ENCODE peak calls at places on chromosome 1, in eight cellular contexts. One of them, this sample, is unnamed.
A peak's percentile ranks its signal among the peaks of the same experiment; 100 is the strongest.

GRCh38 chr1:248688527-248689298 is 13.9 kb downstream of the OR14I1 start:
- DNase-seq in endothelial cell of umbilical vein: no peak
- DNase-seq in ovary: no peak
- DNase-seq in vagina: no peak
- DNase-seq in GM12891: no peak
- DNase-seq in gastrocnemius medialis: no peak
- DNase-seq in uterus: no peak
- DNase-seq in transverse colon: no peak
- DNase-seq in this sample: no peak

GRCh38 chr1:41935226-41935625 is 16.5 kb upstream of the HIVEP3 start:
- DNase-seq in transverse colon: no peak
- DNase-seq in endothelial cell of umbilical vein: peak; percentile 9
- DNase-seq in vagina: no peak
- DNase-seq in GM12891: no peak
- DNase-seq in ovary: no peak
- DNase-seq in uterus: no peak
- DNase-seq in gastrocnemius medialis: no peak
- DNase-seq in this sample: no peak

GRCh38 chr1:43835141-43836021 is 98.2 kb upstream of the ARTN start:
- DNase-seq in GM12891: no peak
- DNase-seq in vagina: no peak
- DNase-seq in uterus: peak; percentile 39
- DNase-seq in transverse colon: no peak
- DNase-seq in endothelial cell of umbilical vein: peak; percentile 10
- DNase-seq in gastrocnemius medialis: no peak
- DNase-seq in ovary: no peak
- DNase-seq in this sample: peak; percentile 47

GRCh38 chr1:150999051-150999674 is 7.5 kb downstream of the MINDY1 start:
- DNase-seq in transverse colon: no peak
- DNase-seq in gastrocnemius medialis: no peak
- DNase-seq in ovary: no peak
- DNase-seq in uterus: no peak
- DNase-seq in GM12891: no peak
- DNase-seq in vagina: no peak
- DNase-seq in endothelial cell of umbilical vein: peak; percentile 46
- DNase-seq in this sample: no peak

GRCh38 chr1:89454845-89455521 is 69.6 kb upstream of the LRRC8B start:
- DNase-seq in gastrocnemius medialis: no peak
- DNase-seq in transverse colon: peak; percentile 33
- DNase-seq in ovary: peak; percentile 38
- DNase-seq in endothelial cell of umbilical vein: peak; percentile 58
- DNase-seq in GM12891: no peak
- DNase-seq in uterus: peak; percentile 19
- DNase-seq in vagina: no peak
- DNase-seq in this sample: no peak

GRCh38 chr1:178953034-178953433 is 72.7 kb upstream of the FAM20B start:
- DNase-seq in endothelial cell of umbilical vein: no peak
- DNase-seq in transverse colon: no peak
- DNase-seq in uterus: peak; percentile 73
- DNase-seq in vagina: no peak
- DNase-seq in GM12891: no peak
- DNase-seq in ovary: peak; percentile 71
- DNase-seq in gastrocnemius medialis: peak; percentile 57
- DNase-seq in this sample: no peak

GRCh38 chr1:224681816-224682215 is 65.7 kb downstream of the CNIH3 start:
- DNase-seq in uterus: no peak
- DNase-seq in gastrocnemius medialis: no peak
- DNase-seq in endothelial cell of umbilical vein: no peak
- DNase-seq in vagina: no peak
- DNase-seq in GM12891: no peak
- DNase-seq in transverse colon: no peak
- DNase-seq in ovary: no peak
- DNase-seq in this sample: no peak

GRCh38 chr1:209758360-209758759 is 2.5 kb downstream of the TRAF3IP3 start:
- DNase-seq in GM12891: no peak
- DNase-seq in ovary: no peak
- DNase-seq in vagina: no peak
- DNase-seq in uterus: no peak
- DNase-seq in gastrocnemius medialis: no peak
- DNase-seq in endothelial cell of umbilical vein: no peak
- DNase-seq in transverse colon: no peak
- DNase-seq in this sample: no peak

GRCh38 chr1:243246916-243247315 is 8.2 kb downstream of the CEP170 start:
- DNase-seq in vagina: no peak
- DNase-seq in uterus: no peak
- DNase-seq in endothelial cell of umbilical vein: peak; percentile 58
- DNase-seq in transverse colon: no peak
- DNase-seq in gastrocnemius medialis: no peak
- DNase-seq in GM12891: no peak
- DNase-seq in ovary: no peak
- DNase-seq in this sample: no peak

GRCh38 chr1:65255088-65256050 is 54.0 kb upstream of the DNAJC6 start:
- DNase-seq in uterus: no peak
- DNase-seq in endothelial cell of umbilical vein: peak; percentile 50
- DNase-seq in vagina: no peak
- DNase-seq in GM12891: no peak
- DNase-seq in gastrocnemius medialis: no peak
- DNase-seq in ovary: peak; percentile 27
- DNase-seq in transverse colon: no peak
- DNase-seq in this sample: no peak

GRCh38 chr1:192927496-192927895 is 118.7 kb downstream of the RGS2 start:
- DNase-seq in GM12891: no peak
- DNase-seq in ovary: no peak
- DNase-seq in vagina: no peak
- DNase-seq in uterus: no peak
- DNase-seq in gastrocnemius medialis: no peak
- DNase-seq in endothelial cell of umbilical vein: no peak
- DNase-seq in transverse colon: no peak
- DNase-seq in this sample: no peak

GRCh38 chr1:167683226-167683625 is 38.6 kb upstream of the MPZL1 start:
- DNase-seq in vagina: no peak
- DNase-seq in ovary: no peak
- DNase-seq in endothelial cell of umbilical vein: no peak
- DNase-seq in GM12891: no peak
- DNase-seq in transverse colon: no peak
- DNase-seq in gastrocnemius medialis: no peak
- DNase-seq in uterus: no peak
- DNase-seq in this sample: no peak

GRCh38 chr1:199404976-199405375 is 622.5 kb upstream of the NR5A2 start:
- DNase-seq in endothelial cell of umbilical vein: no peak
- DNase-seq in vagina: no peak
- DNase-seq in ovary: no peak
- DNase-seq in uterus: no peak
- DNase-seq in gastrocnemius medialis: no peak
- DNase-seq in GM12891: no peak
- DNase-seq in transverse colon: no peak
- DNase-seq in this sample: no peak

GRCh38 chr1:1400576-1401456 is 1.7 kb upstream of the CCNL2 start:
- DNase-seq in gastrocnemius medialis: no peak
- DNase-seq in endothelial cell of umbilical vein: no peak
- DNase-seq in GM12891: no peak
- DNase-seq in transverse colon: no peak
- DNase-seq in uterus: no peak
- DNase-seq in ovary: no peak
- DNase-seq in vagina: no peak
- DNase-seq in this sample: no peak

GRCh38 chr1:1399870-1400575 is 888 bp upstream of the CCNL2 start:
- DNase-seq in vagina: no peak
- DNase-seq in transverse colon: no peak
- DNase-seq in GM12891: no peak
- DNase-seq in uterus: no peak
- DNase-seq in ovary: no peak
- DNase-seq in endothelial cell of umbilical vein: no peak
- DNase-seq in gastrocnemius medialis: no peak
- DNase-seq in this sample: no peak

GRCh38 chr1:1402081-1402900 is 3.2 kb upstream of the CCNL2 start:
- DNase-seq in gastrocnemius medialis: no peak
- DNase-seq in endothelial cell of umbilical vein: peak; percentile 62
- DNase-seq in transverse colon: peak; percentile 36
- DNase-seq in uterus: no peak
- DNase-seq in ovary: no peak
- DNase-seq in vagina: no peak
- DNase-seq in GM12891: no peak
- DNase-seq in this sample: no peak

GRCh38 chr1:1403543-1404112 is 3.5 kb downstream of the MRPL20 start:
- DNase-seq in gastrocnemius medialis: no peak
- DNase-seq in transverse colon: no peak
- DNase-seq in vagina: no peak
- DNase-seq in ovary: no peak
- DNase-seq in GM12891: no peak
- DNase-seq in endothelial cell of umbilical vein: no peak
- DNase-seq in uterus: no peak
- DNase-seq in this sample: no peak

GRCh38 chr1:1401457-1402010 is 2.4 kb upstream of the CCNL2 start:
- DNase-seq in uterus: no peak
- DNase-seq in endothelial cell of umbilical vein: no peak
- DNase-seq in GM12891: no peak
- DNase-seq in gastrocnemius medialis: no peak
- DNase-seq in vagina: no peak
- DNase-seq in ovary: no peak
- DNase-seq in transverse colon: no peak
- DNase-seq in this sample: no peak
- TF ChIP-seq POLR2A in uterus: no peak
- TF ChIP-seq POLR2A in endothelial cell of umbilical vein: no peak
- TF ChIP-seq POLR2A in GM12891: peak; percentile 41
- TF ChIP-seq POLR2A in gastrocnemius medialis: no peak
- TF ChIP-seq POLR2A in vagina: no peak
- TF ChIP-seq POLR2A in ovary: no peak
- TF ChIP-seq POLR2A in transverse colon: no peak
- TF ChIP-seq POLR2A in this sample: no peak

GRCh38 chr1:215290018-215290417 is 207.5 kb downstream of the KCNK2 start:
- DNase-seq in ovary: no peak
- DNase-seq in GM12891: no peak
- DNase-seq in endothelial cell of umbilical vein: no peak
- DNase-seq in transverse colon: no peak
- DNase-seq in vagina: no peak
- DNase-seq in uterus: no peak
- DNase-seq in gastrocnemius medialis: no peak
- DNase-seq in this sample: no peak
- TF ChIP-seq POLR2A in ovary: no peak
- TF ChIP-seq POLR2A in GM12891: no peak
- TF ChIP-seq POLR2A in endothelial cell of umbilical vein: no peak
- TF ChIP-seq POLR2A in transverse colon: no peak
- TF ChIP-seq POLR2A in vagina: no peak
- TF ChIP-seq POLR2A in uterus: no peak
- TF ChIP-seq POLR2A in gastrocnemius medialis: no peak
- TF ChIP-seq POLR2A in this sample: no peak

DNA sequence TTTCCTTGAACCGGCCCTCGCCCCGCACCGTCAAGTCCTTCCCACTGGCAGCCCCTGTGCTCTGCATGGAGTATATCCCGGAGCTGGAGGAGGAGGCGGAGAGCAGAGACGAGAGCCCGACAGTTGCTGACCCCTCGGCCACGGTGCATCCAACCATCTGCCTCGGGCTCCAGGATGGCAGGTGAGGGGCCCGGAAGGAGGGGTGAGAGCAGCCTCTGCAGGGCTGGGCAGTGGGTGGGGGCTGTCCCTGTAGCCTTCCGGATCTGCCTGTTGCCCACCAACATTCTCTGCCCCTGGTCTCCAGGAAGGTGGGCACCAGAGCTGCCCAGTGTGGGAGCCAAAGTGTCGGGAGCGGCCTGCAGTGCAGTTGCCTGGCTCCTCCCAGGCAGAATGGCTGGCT is 99.2 kb upstream of the ACTL8 start:
- DNase-seq in uterus: no peak
- DNase-seq in gastrocnemius medialis: no peak
- DNase-seq in vagina: no peak
- DNase-seq in GM12891: no peak
- DNase-seq in ovary: no peak
- DNase-seq in endothelial cell of umbilical vein: no peak
- DNase-seq in transverse colon: no peak
- DNase-seq in this sample: no peak
- TF ChIP-seq POLR2A in uterus: no peak
- TF ChIP-seq POLR2A in gastrocnemius medialis: no peak
- TF ChIP-seq POLR2A in vagina: no peak
- TF ChIP-seq POLR2A in GM12891: no peak
- TF ChIP-seq POLR2A in ovary: no peak
- TF ChIP-seq POLR2A in endothelial cell of umbilical vein: no peak
- TF ChIP-seq POLR2A in transverse colon: no peak
- TF ChIP-seq POLR2A in this sample: no peak

GRCh38 chr1:156815307-156815826 is 1.3 kb downstream of the SH2D2A start:
- DNase-seq in gastrocnemius medialis: peak; percentile 54
- DNase-seq in vagina: no peak
- DNase-seq in uterus: peak; percentile 80
- DNase-seq in ovary: peak; percentile 67
- DNase-seq in GM12891: no peak
- DNase-seq in transverse colon: peak; percentile 31
- DNase-seq in endothelial cell of umbilical vein: peak; percentile 34
- DNase-seq in this sample: peak; percentile 74

GRCh38 chr1:156813750-156814570 is 2.7 kb downstream of the SH2D2A start:
- DNase-seq in endothelial cell of umbilical vein: peak; percentile 51
- DNase-seq in transverse colon: peak; percentile 82
- DNase-seq in gastrocnemius medialis: no peak
- DNase-seq in vagina: no peak
- DNase-seq in uterus: peak; percentile 49
- DNase-seq in ovary: peak; percentile 63
- DNase-seq in GM12891: peak; percentile 76
- DNase-seq in this sample: peak; percentile 74

GRCh38 chr1:156814571-156815260 is 1.9 kb downstream of the SH2D2A start:
- DNase-seq in endothelial cell of umbilical vein: peak; percentile 26
- DNase-seq in vagina: no peak
- DNase-seq in transverse colon: no peak
- DNase-seq in gastrocnemius medialis: no peak
- DNase-seq in GM12891: no peak
- DNase-seq in uterus: no peak
- DNase-seq in ovary: no peak
- DNase-seq in this sample: peak; percentile 38

GRCh38 chr1:156815851-156816536 is 654 bp downstream of the SH2D2A start:
- DNase-seq in uterus: no peak
- DNase-seq in vagina: no peak
- DNase-seq in endothelial cell of umbilical vein: no peak
- DNase-seq in GM12891: no peak
- DNase-seq in transverse colon: no peak
- DNase-seq in gastrocnemius medialis: no peak
- DNase-seq in ovary: no peak
- DNase-seq in this sample: no peak

DNA sequence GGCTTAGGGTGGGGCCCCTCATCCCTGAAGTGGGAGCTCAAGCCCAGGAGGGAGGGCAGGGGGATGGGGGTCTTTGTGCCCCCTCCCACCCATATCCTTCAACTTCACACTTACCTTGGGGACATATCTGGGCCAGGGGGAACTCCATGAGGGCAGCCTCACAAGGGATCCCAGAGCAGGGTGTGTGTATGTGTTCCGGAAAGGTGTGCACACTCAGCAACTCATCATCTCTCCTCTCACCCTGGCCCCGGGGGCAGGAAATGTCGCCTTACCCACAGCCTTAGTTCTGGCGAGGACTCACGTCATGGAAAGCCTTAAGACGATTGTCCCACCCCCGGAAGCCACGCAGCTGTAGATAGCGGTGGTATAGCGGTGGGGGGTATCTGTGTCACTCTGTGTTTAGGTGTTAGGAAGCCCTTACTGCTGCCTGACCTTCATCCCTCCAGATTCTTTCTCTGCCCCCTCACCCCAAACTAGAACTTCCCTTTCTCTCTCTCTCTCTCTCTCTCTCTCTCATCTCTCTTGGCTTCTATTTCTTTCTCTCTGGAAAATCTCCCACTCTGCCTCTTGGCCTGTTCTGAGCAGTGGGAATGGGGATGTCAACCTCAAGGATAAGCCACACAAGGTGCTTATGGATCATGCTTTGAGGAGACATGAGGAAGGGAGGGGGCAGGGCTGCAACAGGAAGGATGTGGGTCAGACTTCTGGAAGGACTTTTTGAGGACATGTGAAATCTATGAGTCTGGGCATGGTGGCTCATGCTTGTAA is at the start of gene SH2D2A:
- DNase-seq in ovary: no peak
- DNase-seq in gastrocnemius medialis: no peak
- DNase-seq in GM12891: peak; percentile 78
- DNase-seq in endothelial cell of umbilical vein: no peak
- DNase-seq in vagina: no peak
- DNase-seq in uterus: no peak
- DNase-seq in transverse colon: peak; percentile 72
- DNase-seq in this sample: peak; percentile 72
- TF ChIP-seq POLR2A in ovary: no peak
- TF ChIP-seq POLR2A in gastrocnemius medialis: no peak
- TF ChIP-seq POLR2A in GM12891: peak; percentile 75
- TF ChIP-seq POLR2A in endothelial cell of umbilical vein: no peak
- TF ChIP-seq POLR2A in vagina: no peak
- TF ChIP-seq POLR2A in uterus: no peak
- TF ChIP-seq POLR2A in transverse colon: peak; percentile 70
- TF ChIP-seq POLR2A in this sample: no peak